ENCODE peak calls at places on chromosomes 11 and 22, in ten cellular contexts. G is K562, V is kidney, E is A549, Y is psoas muscle, N is neural progenitor cell, M is upper lobe of left lung, X is lower lobe of right lung, O is A673, Z is H1. D is an unnamed sample.

GRCh38 chr11:43735931-43736330 is 55.4 kb downstream of the HSD17B12 start:
- DNase-seq in G (no peak), V (no peak), E (no peak), Y (no peak), N (no peak), M (no peak), X (no peak), O (peak; percentile 77), Z (no peak), D (no peak)

GRCh38 chr11:7252683-7253213 is 1.0 kb downstream of the SYT9 start:
- DNase-seq in G (no peak), V (no peak), E (no peak), Y (no peak), N (peak; percentile 41), M (peak; percentile 80), X (peak; percentile 41), O (no peak), Z (no peak), D (peak; percentile 35)

GRCh38 chr22:19993926-19994325 is 22.7 kb downstream of the ARVCF start:
- DNase-seq in G (no peak), V (peak; percentile 39), E (no peak), Y (peak; percentile 2), N (no peak), M (no peak), X (no peak), O (no peak), Z (no peak), D (peak; percentile 16)

GRCh38 chr11:123268118-123268517 is 73.1 kb upstream of the CLMP start:
- DNase-seq in G (no peak), V (no peak), E (no peak), Y (no peak), N (peak; percentile 30), M (no peak), X (no peak), O (no peak), Z (no peak), D (no peak)

GRCh38 chr22:31486951-31487350 is 2.7 kb downstream of the EIF4ENIF1 start:
- DNase-seq in G (no peak), V (no peak), E (no peak), Y (no peak), N (no peak), M (no peak), X (no peak), O (no peak), Z (no peak), D (no peak)

GRCh38 chr22:38737302-38738060 is 18.3 kb downstream of the SUN2 start:
- DNase-seq in G (no peak), V (peak; percentile 46), E (no peak), Y (no peak), N (no peak), M (no peak), X (peak; percentile 32), O (no peak), Z (no peak), D (peak; percentile 37)

GRCh38 chr11:77055056-77055680 is 11.6 kb upstream of the CAPN5 start:
- DNase-seq in G (no peak), V (no peak), E (no peak), Y (no peak), N (no peak), M (no peak), X (no peak), O (no peak), Z (no peak), D (no peak)

GRCh38 chr22:20315337-20316216 is 4.3 kb downstream of the DGCR6L start:
- DNase-seq in G (no peak), V (peak; percentile 67), E (no peak), Y (no peak), N (peak; percentile 1), M (peak; percentile 59), X (no peak), O (no peak), Z (no peak), D (no peak)

GRCh38 chr11:123060265-123061000 is 1.5 kb downstream of the HSPA8 start:
- DNase-seq in G (no peak), V (no peak), E (no peak), Y (no peak), N (no peak), M (no peak), X (no peak), O (peak; percentile 40), Z (no peak), D (no peak)

GRCh38 chr11:75261902-75262361 is 21.4 kb downstream of the TPBGL start:
- DNase-seq in G (no peak), V (peak; percentile 46), E (no peak), Y (no peak), N (peak; percentile 1), M (no peak), X (no peak), O (no peak), Z (no peak), D (peak; percentile 51)

GRCh38 chr11:74338963-74339362 is 27.5 kb upstream of the P4HA3 start:
- DNase-seq in G (no peak), V (no peak), E (no peak), Y (no peak), N (no peak), M (no peak), X (no peak), O (no peak), Z (no peak), D (no peak)

GRCh38 chr11:78478536-78478935 is 60.9 kb upstream of the GAB2 start:
- DNase-seq in G (no peak), V (no peak), E (no peak), Y (no peak), N (no peak), M (no peak), X (no peak), O (peak; percentile 35), Z (no peak), D (no peak)

GRCh38 chr22:46012182-46012880 is 35.4 kb upstream of the WNT7B start:
- DNase-seq in G (no peak), V (peak; percentile 74), E (no peak), Y (peak; percentile 16), N (no peak), M (peak; percentile 77), X (peak; percentile 42), O (no peak), Z (no peak), D (peak; percentile 57)

GRCh38 chr11:14358729-14359439 is at the start of gene RRAS2:
- DNase-seq in G (peak; percentile 84), V (peak; percentile 91), E (peak; percentile 70), Y (peak; percentile 78), N (peak; percentile 94), M (peak; percentile 94), X (peak; percentile 84), O (peak; percentile 86), Z (no peak), D (peak; percentile 83)

GRCh38 chr11:116472661-116473060 is 300.1 kb downstream of the BUD13 start:
- DNase-seq in G (no peak), V (no peak), E (no peak), Y (no peak), N (no peak), M (no peak), X (no peak), O (no peak), Z (no peak), D (no peak)

GRCh38 chr11:62611705-62612365 is 740 bp downstream of the EML3 start:
- DNase-seq in G (peak; percentile 64), V (peak; percentile 84), E (peak; percentile 36), Y (peak; percentile 60), N (peak; percentile 60), M (peak; percentile 79), X (peak; percentile 70), O (peak; percentile 68), Z (no peak), D (no peak)

GRCh38 chr11:124672531-124673215 is 866 bp downstream of the SIAE start:
- DNase-seq in G (no peak), V (no peak), E (no peak), Y (no peak), N (no peak), M (no peak), X (no peak), O (no peak), Z (no peak), D (no peak)
- H3K4me1 ChIP-seq in G (peaks cover 23% of the 10 kb centered on the region), V (peaks cover 6% of the 10 kb centered on the region), E (peaks cover 3% of the 10 kb centered on the region), Y (peaks cover 14% of the 10 kb centered on the region), N (no peaks in the 10 kb centered on the region), M (peaks cover 50% of the 10 kb centered on the region), X (peaks cover 38% of the 10 kb centered on the region), O (peaks cover 10% of the 10 kb centered on the region), Z (no peaks in the 10 kb centered on the region), D (peaks cover 8% of the 10 kb centered on the region)

GRCh38 chr22:24775769-24776492 is 1.4 kb upstream of the PIWIL3 start:
- DNase-seq in G (no peak), V (no peak), E (no peak), Y (no peak), N (no peak), M (no peak), X (no peak), O (no peak), Z (no peak), D (no peak)

GRCh38 chr22:24768537-24769374 is 5.8 kb downstream of the PIWIL3 start:
- DNase-seq in G (peak; percentile 38), V (no peak), E (peak; percentile 61), Y (peak; percentile 18), N (peak; percentile 78), M (no peak), X (peak; percentile 58), O (peak; percentile 72), Z (no peak), D (peak; percentile 57)

GRCh38 chr22:24776525-24776924 is 2.0 kb upstream of the PIWIL3 start:
- DNase-seq in G (no peak), V (no peak), E (no peak), Y (no peak), N (no peak), M (no peak), X (no peak), O (no peak), Z (no peak), D (no peak)

GRCh38 chr22:24772493-24773220 is 1.9 kb downstream of the PIWIL3 start:
- DNase-seq in G (peak; percentile 35), V (no peak), E (peak; percentile 71), Y (no peak), N (peak; percentile 83), M (no peak), X (no peak), O (peak; percentile 64), Z (peak; percentile 49), D (no peak)
- TF ChIP-seq CTCF in G (peak; percentile 63), V (peak; percentile 17), E (peak; percentile 49), Y (peak; percentile 19), N (peak; percentile 72), M (no peak), X (no peak), O (peak; percentile 61), Z (peak; percentile 86), D (peak; percentile 25)

GRCh38 chr22:30230787-30231461 is 15.6 kb downstream of the LIF start:
- DNase-seq in G (no peak), V (no peak), E (no peak), Y (no peak), N (no peak), M (no peak), X (no peak), O (no peak), Z (no peak), D (no peak)
- H3K4me1 ChIP-seq in G (no peaks in the 10 kb centered on the region), V (peaks cover 19% of the 10 kb centered on the region), E (peaks cover 70% of the 10 kb centered on the region), Y (no peaks in the 10 kb centered on the region), N (peaks cover 2% of the 10 kb centered on the region), M (peaks cover 14% of the 10 kb centered on the region), X (peaks cover 12% of the 10 kb centered on the region), O (no peaks in the 10 kb centered on the region), Z (peaks cover 25% of the 10 kb centered on the region), D (no peaks in the 10 kb centered on the region)

DNA sequence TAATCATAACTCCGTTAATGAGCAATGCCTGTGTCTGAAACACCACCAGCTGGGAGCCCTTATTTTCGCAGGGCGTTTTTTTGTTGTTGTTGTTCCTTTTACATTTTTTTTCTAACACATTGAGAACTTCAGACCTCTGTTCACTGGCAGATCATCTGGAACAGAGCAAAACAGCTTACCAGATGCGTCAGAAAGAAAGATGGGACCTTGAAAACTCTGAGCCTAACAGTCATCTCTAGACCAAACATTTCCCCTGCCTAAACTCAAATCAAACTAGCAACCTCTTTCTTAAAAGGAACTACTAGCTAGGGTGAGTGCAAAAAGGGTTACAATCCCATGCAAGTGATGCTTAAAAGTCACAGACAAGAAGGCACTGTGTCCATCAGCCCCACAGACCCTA is 93.2 kb downstream of the PLEKHA7 start:
- DNase-seq in G (no peak), V (no peak), E (no peak), Y (no peak), N (no peak), M (no peak), X (no peak), O (no peak), Z (no peak), D (no peak)
- TF ChIP-seq CTCF in G (no peak), V (no peak), E (no peak), Y (no peak), N (no peak), M (no peak), X (no peak), O (no peak), Z (no peak), D (no peak)